ENCODE peak calls at places on chromosomes 7 and 10, in six cellular contexts. D is stimulated activated effector memory CD8-positive, alpha-beta T cell treated with anti-CD3 and anti-CD28 coated beads, Interleukin-12 subunit alpha, Interleukin-12 subunit beta, amount 100 ng/mL, for 72 hours; C is GM23248; L is naive thymus-derived CD8-positive, alpha-beta T cell; J is mucosa of gallbladder; R is NCI-H1092. T is an unnamed sample.

GRCh38 chr10:68366600-68366999 is 33.9 kb upstream of the PBLD start:
- DNase-seq in R (no peak), D (no peak), L (no peak), J (no peak), C (no peak), T (no peak)

GRCh38 chr10:6973904-6974303 is 393.8 kb upstream of the PRKCQ start:
- DNase-seq in R (no peak), L (peak), D (no peak), C (no peak), J (peak), T (peak)

GRCh38 chr10:108049668-108050067 is 885.2 kb upstream of the SORCS1 start:
- DNase-seq in D (no peak), L (no peak), R (no peak), C (no peak), J (no peak), T (no peak)

GRCh38 chr10:13528875-13529713 is at the start of gene BEND7:
- DNase-seq in J (no peak), D (no peak), L (no peak), R (peak), C (peak), T (no peak)

GRCh38 chr7:76225379-76225778 is 23.7 kb downstream of the SRRM3 start:
- DNase-seq in C (peak), R (no peak), L (peak), J (peak), D (no peak), T (no peak)

GRCh38 chr7:36281945-36282727 is 107.5 kb upstream of the ANLN start:
- DNase-seq in R (no peak), J (no peak), C (peak), D (no peak), L (no peak), T (no peak)

GRCh38 chr7:82598958-82599357 is 155.4 kb upstream of the CACNA2D1 start:
- DNase-seq in R (no peak), L (no peak), J (no peak), D (no peak), C (peak), T (no peak)

GRCh38 chr10:46033602-46034011 is 3.2 kb upstream of the NCOA4 start:
- DNase-seq in C (peak), J (peak), L (no peak), D (no peak), R (no peak), T (no peak)

GRCh38 chr7:90411510-90411909 is 8.2 kb downstream of the CLDN12 start:
- DNase-seq in L (no peak), C (peak), J (no peak), D (no peak), R (no peak), T (no peak)

GRCh38 chr10:8527773-8528172 is 473.3 kb downstream of the GATA3 start:
- DNase-seq in J (no peak), R (no peak), C (no peak), D (no peak), L (no peak), T (no peak)

GRCh38 chr10:411597-411996 is 276.3 kb downstream of the ZMYND11 start:
- DNase-seq in R (no peak), C (no peak), L (no peak), D (no peak), J (no peak), T (no peak)

GRCh38 chr7:80622531-80622930 is 15.9 kb upstream of the CD36 start:
- DNase-seq in R (no peak), C (peak), J (no peak), D (no peak), L (no peak), T (no peak)

GRCh38 chr7:14380881-14381280 is 391.4 kb upstream of the ETV1 start:
- DNase-seq in L (no peak), J (no peak), D (no peak), R (no peak), C (peak), T (no peak)

GRCh38 chr10:71713135-71714040 is 6.2 kb downstream of the C10orf105 start:
- DNase-seq in L (no peak), J (peak), C (peak), D (no peak), R (no peak), T (no peak)

GRCh38 chr10:69101451-69102095 is 13.7 kb downstream of the SRGN start:
- DNase-seq in L (no peak), D (no peak), C (peak), R (no peak), J (no peak), T (no peak)

GRCh38 chr7:52634996-52635395 is 400.4 kb upstream of the POM121L12 start:
- DNase-seq in R (no peak), L (no peak), J (peak), C (no peak), D (no peak), T (no peak)

GRCh38 chr7:11557627-11558026 is 274.4 kb downstream of the THSD7A start:
- DNase-seq in L (no peak), J (peak), D (no peak), R (no peak), C (peak), T (no peak)

GRCh38 chr7:44196450-44196872 is 4.3 kb upstream of the YKT6 start:
- DNase-seq in L (peak), C (peak), D (no peak), J (peak), R (peak), T (no peak)

GRCh38 chr7:155769701-155770100 is 42.6 kb downstream of the SHH start:
- DNase-seq in R (no peak), D (no peak), C (peak), J (no peak), L (no peak), T (no peak)

GRCh38 chr10:88728107-88728763 is 22.2 kb downstream of the LIPK start:
- DNase-seq in J (no peak), L (no peak), C (peak), D (peak), R (no peak), T (no peak)

GRCh38 chr10:94997763-94998174 is 59.3 kb downstream of the CYP2C9 start:
- DNase-seq in J (no peak), R (no peak), C (no peak), L (no peak), D (no peak), T (no peak)

GRCh38 chr7:126803060-126803665 is 449.6 kb downstream of the GRM8 start:
- DNase-seq in L (peak), J (peak), C (peak), R (peak), D (no peak), T (peak)

GRCh38 chr7:84729284-84729683 is 457.6 kb downstream of the SEMA3D start:
- DNase-seq in D (no peak), L (no peak), R (no peak), J (no peak), C (peak), T (no peak)

GRCh38 chr10:122466866-122467470 is 5.6 kb downstream of the HTRA1 start:
- DNase-seq in D (no peak), L (no peak), J (no peak), R (no peak), C (no peak), T (no peak)

GRCh38 chr7:100604976-100605911 is 3.1 kb downstream of the PCOLCE start:
- DNase-seq in D (peak), C (no peak), R (no peak), L (peak), J (peak), T (no peak)

GRCh38 chr7:101362334-101363195 is at the start of gene COL26A1:
- DNase-seq in D (no peak), J (no peak), R (no peak), L (peak), C (peak), T (no peak)

GRCh38 chr10:13272164-13272571 is 27.7 kb downstream of the PHYH start:
- DNase-seq in L (no peak), C (peak), J (peak), D (no peak), R (peak), T (no peak)

GRCh38 chr7:104950754-104951153 is 63.3 kb upstream of the KMT2E start:
- DNase-seq in J (no peak), L (no peak), C (no peak), R (no peak), D (no peak), T (no peak)

GRCh38 chr10:97689637-97690036 is 2.6 kb upstream of the AVPI1 start:
- DNase-seq in L (no peak), D (no peak), J (no peak), C (peak), R (no peak), T (no peak)

GRCh38 chr10:44821290-44821689 is 89.8 kb upstream of the TMEM72 start:
- DNase-seq in J (no peak), R (no peak), L (no peak), D (no peak), C (no peak), T (no peak)

GRCh38 chr7:154532771-154533170 is 470.2 kb downstream of the PAXIP1 start:
- DNase-seq in C (no peak), L (no peak), J (no peak), D (no peak), R (no peak), T (no peak)

GRCh38 chr10:14250496-14250895 is 80.2 kb downstream of the FRMD4A start:
- DNase-seq in R (no peak), J (no peak), D (no peak), L (no peak), C (no peak), T (no peak)